ENCODE peak calls at places on chromosomes 2 and 18, in five cellular contexts. C is lower lobe of right lung; D is AG09309; O is fibroblast of lung; I is CD8-positive, alpha-beta T cell. F is an unnamed sample.

GRCh38 chr18:63730788-63731187 is 28.0 kb downstream of the SERPINB11 start:
- DNase-seq in C (no peak), D (no peak), O (peak; percentile 5), I (no peak), F (peak; percentile 47)

GRCh38 chr2:28976584-28976983 is 4.5 kb upstream of the TOGARAM2 start:
- DNase-seq in C (peak; percentile 59), D (no peak), O (peak; percentile 93), I (no peak), F (peak; percentile 40)

GRCh38 chr2:133532919-133533318 is 35.3 kb downstream of the NCKAP5 start:
- DNase-seq in C (no peak), D (peak; percentile 25), O (peak; percentile 75), I (no peak), F (peak; percentile 70)

GRCh38 chr2:152568566-152568965 is 148.7 kb downstream of the PRPF40A start:
- DNase-seq in C (no peak), D (no peak), O (no peak), I (no peak), F (no peak)

GRCh38 chr2:47272031-47272864 is 117.1 kb upstream of the STPG4 start:
- DNase-seq in C (peak; percentile 86), D (no peak), O (peak; percentile 64), I (peak; percentile 65), F (peak; percentile 47)

GRCh38 chr2:15300645-15301573 is 260.2 kb downstream of the NBAS start:
- DNase-seq in C (no peak), D (no peak), O (no peak), I (no peak), F (no peak)

GRCh38 chr2:148719941-148720436 is 75.4 kb downstream of the EPC2 start:
- DNase-seq in C (peak; percentile 24), D (no peak), O (no peak), I (no peak), F (no peak)

GRCh38 chr2:121285077-121285449 is at the start of gene TFCP2L1:
- DNase-seq in C (peak; percentile 74), D (no peak), O (peak; percentile 6), I (no peak), F (no peak)

GRCh38 chr2:1366546-1367134 is 46.6 kb upstream of the TPO start:
- DNase-seq in C (peak; percentile 81), D (no peak), O (no peak), I (no peak), F (no peak)

GRCh38 chr18:45837283-45838070 is 12.0 kb downstream of the SIGLEC15 start:
- DNase-seq in C (peak; percentile 79), D (no peak), O (peak; percentile 58), I (peak; percentile 32), F (no peak)

GRCh38 chr2:62119313-62119969 is 76.5 kb upstream of the B3GNT2 start:
- DNase-seq in C (no peak), D (no peak), O (no peak), I (no peak), F (no peak)

GRCh38 chr2:162063281-162063680 is 10.7 kb downstream of the DPP4 start:
- DNase-seq in C (no peak), D (no peak), O (no peak), I (no peak), F (no peak)

DNA sequence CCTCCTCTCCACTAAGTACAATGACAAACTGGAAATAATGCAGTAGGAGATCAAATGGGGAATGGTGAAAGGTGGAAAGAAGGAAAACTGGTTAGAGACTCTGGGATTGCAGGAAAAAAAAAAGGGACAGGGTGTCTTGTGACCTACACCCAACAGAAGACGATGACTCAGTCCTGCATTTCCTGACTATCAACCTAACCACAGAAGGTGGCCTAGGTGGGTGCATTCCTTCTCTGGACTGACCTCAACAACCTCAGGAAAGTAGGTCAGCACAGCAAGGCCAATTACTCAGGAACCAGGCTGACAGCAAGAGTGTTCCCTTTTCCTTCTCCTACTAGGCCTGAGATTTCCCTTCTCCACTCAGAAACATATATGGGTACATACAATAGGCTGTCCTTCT is 1386.4 kb upstream of the ZEB2 start:
- DNase-seq in C (no peak), D (no peak), O (peak; percentile 44), I (no peak), F (no peak)
- TF ChIP-seq CTCF in C (no peak), D (no peak), O (no peak), I (no peak), F (no peak)

GRCh38 chr2:230661072-230661957 is 51.3 kb upstream of the CAB39 start:
- DNase-seq in C (no peak), D (no peak), O (no peak), I (peak; percentile 28), F (no peak)

GRCh38 chr2:230664844-230665243 is 47.8 kb upstream of the CAB39 start:
- DNase-seq in C (peak; percentile 20), D (no peak), O (no peak), I (no peak), F (no peak)

GRCh38 chr2:230666446-230666845 is 46.2 kb upstream of the CAB39 start:
- DNase-seq in C (no peak), D (no peak), O (no peak), I (no peak), F (no peak)

GRCh38 chr2:230665263-230665691 is 47.4 kb upstream of the CAB39 start:
- DNase-seq in C (no peak), D (no peak), O (no peak), I (no peak), F (no peak)

GRCh38 chr2:230664128-230664527 is 48.5 kb upstream of the CAB39 start:
- DNase-seq in C (no peak), D (no peak), O (peak; percentile 74), I (no peak), F (peak; percentile 64)
- H3K4me3 ChIP-seq in C (no peak overlapping the region), D (no peak overlapping the region), O (no peak overlapping the region), I (no peak overlapping the region), F (no peak overlapping the region)

GRCh38 chr2:85887566-85888019 is 1.2 kb downstream of the ST3GAL5 start:
- DNase-seq in C (peak; percentile 65), D (no peak), O (peak; percentile 52), I (peak; percentile 61), F (peak; percentile 53)
- TF ChIP-seq CTCF in C (no peak), D (peak; percentile 41), O (no peak), I (no peak), F (peak; percentile 43)

GRCh38 chr2:242060212-242060835 is 190.8 kb downstream of the RTP5 start:
- DNase-seq in C (no peak), D (peak; percentile 44), O (peak; percentile 71), I (no peak), F (peak; percentile 75)
- H3K4me3 ChIP-seq in C (no peak overlapping the region), D (no peak overlapping the region), O (no peak overlapping the region), I (no peak overlapping the region), F (no peak overlapping the region)

DNA sequence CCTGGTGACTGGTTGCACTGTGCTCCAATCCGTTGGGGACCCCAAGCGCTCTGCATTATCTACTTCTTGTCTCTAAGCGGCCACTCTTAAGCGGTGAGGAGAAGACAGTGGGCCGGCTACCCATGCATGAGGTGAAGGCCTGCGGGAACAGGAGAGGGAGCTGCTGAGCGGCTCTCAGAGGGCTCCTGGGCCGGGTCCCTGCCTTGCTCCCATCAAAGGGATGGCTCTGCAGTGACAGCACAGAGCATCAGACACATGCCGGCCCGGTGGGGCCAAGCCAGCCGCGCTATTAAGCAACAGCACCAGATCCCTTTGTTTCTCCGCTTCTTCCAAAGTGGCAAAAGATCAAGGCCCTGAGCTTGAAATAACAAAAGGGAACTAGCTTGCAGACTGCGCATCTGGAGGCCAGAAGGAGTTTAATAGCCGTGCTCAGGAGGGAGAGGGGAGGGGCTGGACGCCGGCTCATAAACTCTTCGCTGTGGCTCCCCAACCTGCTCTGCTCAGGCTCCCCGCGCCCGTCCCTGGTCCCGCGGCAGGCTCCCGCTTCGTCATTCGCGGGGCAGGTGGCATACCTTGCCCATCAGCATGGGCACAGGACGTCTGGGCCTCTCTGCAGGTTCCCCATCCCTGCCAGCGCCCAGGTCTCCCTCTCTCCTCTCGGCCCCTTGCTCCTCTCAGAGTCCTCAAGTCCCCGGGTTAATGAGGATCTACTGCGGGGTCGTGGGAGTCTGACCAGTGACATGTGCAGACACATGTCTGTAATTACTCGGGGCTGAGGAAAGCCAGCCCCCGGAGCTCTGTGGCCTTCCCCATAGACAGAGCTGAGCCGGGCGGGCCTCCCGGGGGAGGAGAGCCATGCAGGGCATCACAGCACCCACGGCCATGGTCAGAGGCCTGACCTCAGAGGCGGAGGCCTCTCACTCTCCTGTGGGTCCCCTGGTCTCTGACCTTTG is 96.7 kb downstream of the ASB1 start:
- DNase-seq in C (no peak), D (peak; percentile 69), O (peak; percentile 39), I (no peak), F (peak; percentile 84)
- TF ChIP-seq CTCF in C (no peak), D (peak; percentile 56), O (peak; percentile 25), I (no peak), F (peak; percentile 45)

GRCh38 chr2:69798909-69799526 is 30.4 kb upstream of the GMCL1 start:
- DNase-seq in C (no peak), D (no peak), O (peak; percentile 94), I (no peak), F (peak; percentile 93)
- H3K4me3 ChIP-seq in C (peak overlapping the region; percentile 27), D (peak overlapping the region; percentile 48), O (no peak overlapping the region), I (no peak overlapping the region), F (peak overlapping the region; percentile 66)

DNA sequence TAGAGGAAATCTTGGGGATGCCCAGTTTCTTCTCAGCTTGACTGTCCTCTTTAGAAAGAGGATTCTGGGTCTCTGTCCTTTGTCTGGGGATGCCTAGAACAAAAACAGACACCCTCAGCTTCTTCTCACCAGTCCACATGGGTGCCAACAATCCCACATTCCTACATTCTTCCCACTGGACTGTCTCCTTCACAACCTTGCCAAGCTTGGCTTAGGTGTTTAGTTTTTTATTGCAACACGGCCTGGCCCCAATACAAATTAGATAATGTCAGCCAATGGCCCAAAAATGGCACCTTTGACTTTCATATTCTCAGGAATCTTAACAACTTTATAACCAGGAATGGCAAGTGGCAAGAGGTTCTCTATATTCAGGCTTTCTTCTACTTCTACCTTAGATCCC is 273.0 kb downstream of the RNF152 start:
- DNase-seq in C (no peak), D (no peak), O (no peak), I (no peak), F (peak; percentile 31)
- TF ChIP-seq CTCF in C (no peak), D (no peak), O (no peak), I (no peak), F (no peak)

GRCh38 chr18:79069792-79070151 is 578 bp downstream of the ATP9B start:
- DNase-seq in C (no peak), D (no peak), O (no peak), I (no peak), F (no peak)

GRCh38 chr18:79068946-79069791 is at the start of gene ATP9B:
- DNase-seq in C (peak; percentile 96), D (peak; percentile 82), O (peak; percentile 96), I (peak; percentile 99), F (peak; percentile 96)

GRCh38 chr18:79070486-79070885 is 1.3 kb downstream of the ATP9B start:
- DNase-seq in C (no peak), D (no peak), O (no peak), I (no peak), F (peak; percentile 4)

GRCh38 chr18:79067611-79068010 is 1.6 kb upstream of the ATP9B start:
- DNase-seq in C (no peak), D (no peak), O (no peak), I (no peak), F (no peak)

GRCh38 chr18:79068299-79068945 is 772 bp upstream of the ATP9B start:
- DNase-seq in C (no peak), D (no peak), O (peak; percentile 16), I (no peak), F (peak; percentile 25)
- H3K4me3 ChIP-seq in C (peak overlapping the region; percentile 98), D (peak overlapping the region; percentile 58), O (peak overlapping the region; percentile 46), I (peak overlapping the region; percentile 93), F (peak overlapping the region; percentile 68)

GRCh38 chr2:212845941-212846340 is 305.5 kb downstream of the IKZF2 start:
- DNase-seq in C (no peak), D (peak; percentile 1), O (peak; percentile 80), I (no peak), F (peak; percentile 37)
- TF ChIP-seq CTCF in C (no peak), D (no peak), O (no peak), I (no peak), F (no peak)

F was measured in fibroblast of the aortic adventitia.